ENCODE peak calls at places on chromosomes 11 and 22, in ten cellular contexts. D is cardiac muscle cell, Y is kidney epithelial cell, W is breast epithelium, M is transverse colon, N is Peyer's patch, B is psoas muscle, V is PC-9, F is SK-N-SH, T is hepatocyte. A is an unnamed sample.
A peak's percentile ranks its signal among the peaks of the same experiment; 100 is the strongest.

GRCh38 chr11:106480581-106481185 is 403.2 kb downstream of the AASDHPPT start:
- DNase-seq in F (no peak), B (no peak), V (no peak), T (no peak), M (no peak), D (peak; percentile 56), W (no peak), N (no peak), Y (no peak), A (no peak)

GRCh38 chr11:126352934-126353801 is 2.3 kb upstream of the ST3GAL4 start:
- DNase-seq in Y (no peak), F (no peak), B (no peak), V (no peak), M (no peak), W (no peak), D (peak; percentile 57), N (no peak), T (no peak), A (no peak)

GRCh38 chr11:66299189-66299588 is 7.5 kb downstream of the TMEM151A start:
- DNase-seq in V (no peak), B (no peak), W (no peak), N (no peak), D (no peak), F (no peak), M (no peak), T (no peak), Y (no peak), A (no peak)

GRCh38 chr11:69297926-69298777 is 4.2 kb downstream of the MYEOV start:
- DNase-seq in B (peak; percentile 87), N (peak; percentile 72), D (peak; percentile 78), Y (peak; percentile 90), T (peak; percentile 77), V (peak; percentile 95), W (peak; percentile 77), F (no peak), M (peak; percentile 85), A (peak; percentile 82)

GRCh38 chr11:2428322-2428795 is 16.0 kb downstream of the TRPM5 start:
- DNase-seq in B (peak; percentile 83), F (peak; percentile 85), W (peak; percentile 75), V (peak; percentile 54), Y (no peak), T (peak; percentile 79), N (peak; percentile 91), D (peak; percentile 62), M (peak; percentile 88), A (no peak)

GRCh38 chr11:72764503-72764902 is 12.3 kb upstream of the ARAP1 start:
- DNase-seq in F (no peak), V (no peak), W (no peak), Y (no peak), M (peak; percentile 80), N (no peak), D (no peak), B (no peak), T (peak; percentile 67), A (no peak)

GRCh38 chr11:35725880-35726279 is 63.3 kb downstream of the TRIM44 start:
- DNase-seq in B (no peak), Y (peak; percentile 35), M (no peak), V (no peak), T (no peak), N (no peak), D (peak; percentile 54), F (no peak), W (no peak), A (no peak)

GRCh38 chr11:2837096-2837601 is 48.4 kb downstream of the CDKN1C start:
- DNase-seq in V (peak; percentile 61), W (no peak), B (peak; percentile 87), D (peak; percentile 42), M (peak; percentile 68), Y (no peak), T (peak; percentile 96), N (peak; percentile 22), F (peak; percentile 73), A (no peak)

GRCh38 chr22:48952256-48953102 is 875.2 kb downstream of the BRD1 start:
- DNase-seq in Y (no peak), D (no peak), V (no peak), F (no peak), T (no peak), M (no peak), N (peak; percentile 2), W (no peak), B (no peak), A (no peak)

GRCh38 chr22:28829358-28830181 is 29.2 kb upstream of the XBP1 start:
- DNase-seq in Y (peak; percentile 18), T (peak; percentile 86), D (peak; percentile 79), B (peak; percentile 84), M (peak; percentile 85), V (peak; percentile 57), F (peak; percentile 77), W (peak; percentile 81), N (peak; percentile 76), A (no peak)

GRCh38 chr11:79439893-79440450 is 858 bp downstream of the TENM4 start:
- DNase-seq in W (peak; percentile 51), F (peak; percentile 76), Y (no peak), D (no peak), M (no peak), B (peak; percentile 57), T (peak; percentile 62), V (no peak), N (no peak), A (peak; percentile 18)

GRCh38 chr22:28222976-28223375 is 303.9 kb upstream of the PITPNB start:
- DNase-seq in N (no peak), V (no peak), B (no peak), Y (no peak), W (no peak), T (no peak), M (no peak), D (peak; percentile 44), F (peak; percentile 5), A (no peak)

GRCh38 chr11:285894-286220 is 3.1 kb upstream of the PGGHG start:
- DNase-seq in W (no peak), M (no peak), D (no peak), B (peak; percentile 26), T (no peak), N (no peak), V (no peak), Y (no peak), F (peak; percentile 33), A (no peak)

GRCh38 chr22:49011769-49012598 is 815.7 kb downstream of the BRD1 start:
- DNase-seq in N (no peak), F (peak; percentile 31), V (no peak), D (no peak), B (no peak), M (no peak), Y (no peak), T (no peak), W (peak; percentile 50), A (no peak)

GRCh38 chr22:31977939-31978338 is 33.6 kb downstream of the YWHAH start:
- DNase-seq in N (no peak), B (no peak), T (no peak), D (no peak), W (no peak), Y (no peak), F (no peak), M (no peak), V (no peak), A (no peak)
- TF ChIP-seq CTCF in N (no peak), B (no peak), T (no peak), D (no peak), W (no peak), Y (no peak), F (no peak), M (no peak), V (no peak), A (no peak)

DNA sequence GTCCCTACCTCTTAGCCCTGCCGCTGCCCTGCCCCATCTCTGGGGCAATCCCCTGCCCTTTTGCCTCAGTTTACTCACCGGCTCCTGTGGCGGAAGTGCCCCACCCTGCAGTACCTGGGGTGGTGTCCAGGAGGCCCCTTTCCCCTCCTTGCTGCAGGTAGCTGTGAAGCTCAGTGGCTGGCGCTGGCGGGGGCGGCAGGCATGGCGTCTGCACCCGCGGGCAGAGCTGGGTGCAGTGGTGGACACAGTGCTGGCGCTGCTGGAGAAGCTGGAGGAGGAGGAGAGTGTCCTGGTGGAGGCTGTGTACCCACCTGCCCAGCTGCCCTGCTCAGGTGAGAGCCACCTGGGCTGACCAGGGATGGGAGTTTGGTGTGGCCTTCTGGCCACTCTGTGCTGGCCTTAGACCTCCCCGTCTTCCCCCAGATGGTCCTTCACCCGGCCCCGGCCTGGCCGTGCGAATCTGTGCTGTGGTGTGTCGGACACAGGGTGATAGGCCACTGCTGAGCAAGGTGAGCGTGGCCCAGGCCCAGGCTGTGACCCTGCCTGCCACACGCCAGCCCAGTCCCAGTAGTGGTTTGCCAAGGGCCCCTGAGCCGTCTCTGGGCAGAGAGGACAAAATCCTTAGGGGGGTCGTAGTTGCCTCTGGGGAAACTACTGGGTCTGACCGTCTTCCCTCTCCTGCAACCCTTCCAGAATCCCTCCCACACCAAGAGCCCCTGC is 4.0 kb downstream of the CARNS1 start:
- DNase-seq in N (no peak), T (no peak), Y (no peak), V (no peak), W (no peak), D (no peak), M (no peak), B (no peak), F (no peak), A (no peak)
- H3K4me3 ChIP-seq in N (no peak overlapping the region), T (no peak overlapping the region), Y (no peak overlapping the region), V (no peak overlapping the region), W (no peak overlapping the region), D (no peak overlapping the region), M (no peak overlapping the region), B (peak overlapping the region; percentile 68), F (no peak overlapping the region), A (no peak overlapping the region)

GRCh38 chr11:118766035-118766434 is 24.9 kb downstream of the DDX6 start:
- DNase-seq in D (no peak), F (no peak), T (no peak), W (no peak), B (no peak), N (no peak), Y (no peak), M (no peak), V (no peak), A (no peak)
- H3K36me3 ChIP-seq in D (peaks cover 35% of the 10 kb centered on the region), F (peaks cover 84% of the 10 kb centered on the region), T (no peaks in the 10 kb centered on the region), W (no peaks in the 10 kb centered on the region), B (peaks cover 71% of the 10 kb centered on the region), N (peaks cover 76% of the 10 kb centered on the region), Y (no peaks in the 10 kb centered on the region), M (no peaks in the 10 kb centered on the region), V (peaks cover 55% of the 10 kb centered on the region), A (peaks cover 6% of the 10 kb centered on the region)

GRCh38 chr22:17695986-17696385 is 57.4 kb downstream of the BCL2L13 start:
- DNase-seq in Y (no peak), V (no peak), F (no peak), M (no peak), T (no peak), W (no peak), B (no peak), N (no peak), D (no peak), A (no peak)

GRCh38 chr22:17700778-17701177 is 62.2 kb downstream of the BCL2L13 start:
- DNase-seq in D (peak; percentile 15), V (no peak), Y (no peak), T (no peak), F (no peak), N (no peak), M (no peak), B (no peak), W (no peak), A (no peak)

GRCh38 chr22:17699696-17700330 is 61.3 kb downstream of the BCL2L13 start:
- DNase-seq in D (no peak), Y (no peak), M (no peak), T (no peak), N (no peak), V (no peak), F (no peak), B (no peak), W (no peak), A (no peak)

GRCh38 chr22:17694752-17695151 is 56.2 kb downstream of the BCL2L13 start:
- DNase-seq in V (no peak), F (no peak), D (no peak), W (no peak), M (no peak), T (no peak), Y (no peak), B (no peak), N (no peak), A (no peak)

GRCh38 chr22:17698948-17699347 is 60.4 kb downstream of the BCL2L13 start:
- DNase-seq in T (no peak), Y (no peak), D (no peak), N (no peak), V (no peak), F (no peak), B (no peak), M (no peak), W (no peak), A (no peak)
- TF ChIP-seq CTCF in T (no peak), Y (no peak), D (no peak), N (no peak), V (no peak), F (no peak), B (no peak), M (no peak), W (no peak), A (no peak)

A was measured in GM06990.